ENCODE peak calls at places on chromosomes 13 and 19, in four cellular contexts. One of them, this sample, is unnamed.

GRCh38 chr13:21668665-21669599 is 1.9 kb upstream of the FGF9 start:
- DNase-seq in GM12878: no peak
- DNase-seq in HepG2: no peak
- DNase-seq in K562: no peak
- DNase-seq in this sample: peak

GRCh38 chr13:97478247-97478646 is 44.3 kb downstream of the RAP2A start:
- DNase-seq in GM12878: no peak
- DNase-seq in HepG2: no peak
- DNase-seq in K562: no peak
- DNase-seq in this sample: no peak

GRCh38 chr13:20197361-20197834 is 4.7 kb upstream of the GJB2 start:
- DNase-seq in HepG2: peak
- DNase-seq in K562: peak
- DNase-seq in GM12878: no peak
- DNase-seq in this sample: peak

GRCh38 chr19:56015756-56016155 is 29.2 kb downstream of the NLRP5 start:
- DNase-seq in GM12878: no peak
- DNase-seq in K562: peak
- DNase-seq in HepG2: peak
- DNase-seq in this sample: no peak

GRCh38 chr13:33509642-33510229 is 224.2 kb upstream of the STARD13 start:
- DNase-seq in K562: no peak
- DNase-seq in GM12878: no peak
- DNase-seq in HepG2: no peak
- DNase-seq in this sample: no peak

GRCh38 chr19:55157064-55157908 is at the start of gene TNNI3:
- DNase-seq in GM12878: no peak
- DNase-seq in HepG2: no peak
- DNase-seq in K562: peak
- DNase-seq in this sample: no peak

GRCh38 chr19:16001481-16002312 is 52.9 kb downstream of the OR10H4 start:
- DNase-seq in K562: no peak
- DNase-seq in HepG2: peak
- DNase-seq in GM12878: peak
- DNase-seq in this sample: no peak

GRCh38 chr19:49818691-49819331 is 722 bp downstream of the MED25 start:
- DNase-seq in GM12878: no peak
- DNase-seq in HepG2: no peak
- DNase-seq in K562: peak
- DNase-seq in this sample: no peak

GRCh38 chr13:114154476-114154875 is 22.1 kb upstream of the RASA3 start:
- DNase-seq in HepG2: no peak
- DNase-seq in GM12878: no peak
- DNase-seq in K562: no peak
- DNase-seq in this sample: no peak

GRCh38 chr13:22506286-22506685 is 674.5 kb upstream of the SGCG start:
- DNase-seq in K562: no peak
- DNase-seq in GM12878: no peak
- DNase-seq in HepG2: no peak
- DNase-seq in this sample: no peak

GRCh38 chr19:17001603-17002183 is 24.9 kb downstream of the CPAMD8 start:
- DNase-seq in K562: peak
- DNase-seq in HepG2: no peak
- DNase-seq in GM12878: no peak
- DNase-seq in this sample: no peak

GRCh38 chr19:39109641-39110040 is 15.9 kb upstream of the PAK4 start:
- DNase-seq in HepG2: no peak
- DNase-seq in K562: no peak
- DNase-seq in GM12878: no peak
- DNase-seq in this sample: no peak

GRCh38 chr13:79402074-79402635 is 3.9 kb downstream of the RBM26 start:
- DNase-seq in K562: no peak
- DNase-seq in GM12878: no peak
- DNase-seq in HepG2: no peak
- DNase-seq in this sample: no peak

GRCh38 chr13:27971236-27971645 is 2.1 kb upstream of the CDX2 start:
- DNase-seq in K562: no peak
- DNase-seq in GM12878: no peak
- DNase-seq in HepG2: no peak
- DNase-seq in this sample: no peak

GRCh38 chr19:22446605-22447004 is 24.5 kb upstream of the ZNF98 start:
- DNase-seq in K562: no peak
- DNase-seq in GM12878: no peak
- DNase-seq in HepG2: no peak
- DNase-seq in this sample: no peak

DNA sequence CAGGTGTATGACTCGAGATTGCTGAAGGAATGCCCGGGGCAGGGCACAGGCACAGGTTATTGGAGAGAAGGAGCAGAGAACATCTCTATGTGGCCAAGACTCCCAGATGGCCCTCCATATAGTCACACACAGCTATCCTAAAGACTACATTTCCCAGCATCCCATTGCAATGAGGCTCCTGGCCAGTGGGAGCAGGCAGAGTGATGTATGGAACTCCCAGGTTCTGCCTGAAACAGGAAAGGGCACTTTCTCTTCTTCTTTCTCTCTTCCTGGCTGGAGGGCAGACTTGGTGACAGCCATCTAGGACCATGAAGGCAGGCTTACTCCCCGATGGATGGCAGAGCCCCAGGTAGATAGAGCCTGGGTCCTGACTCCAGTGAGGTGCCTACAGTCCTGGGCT is 13.5 kb downstream of the PPP1R13L start:
- DNase-seq in K562: peak
- DNase-seq in GM12878: no peak
- DNase-seq in HepG2: peak
- DNase-seq in this sample: peak
- TF ChIP-seq BHLHE40 in K562: no peak
- TF ChIP-seq BHLHE40 in GM12878: no peak
- TF ChIP-seq BHLHE40 in HepG2: no peak
- TF ChIP-seq BHLHE40 in this sample: no peak

GRCh38 chr19:52248256-52248655 is 21.1 kb upstream of the ZNF766 start:
- DNase-seq in HepG2: peak
- DNase-seq in GM12878: no peak
- DNase-seq in K562: no peak
- DNase-seq in this sample: no peak
- TF ChIP-seq SP1 in HepG2: no peak
- TF ChIP-seq SP1 in GM12878: no peak
- TF ChIP-seq SP1 in K562: no peak
- TF ChIP-seq SP1 in this sample: no peak

GRCh38 chr19:18777156-18777724 is 13.9 kb downstream of the COMP start:
- DNase-seq in K562: no peak
- DNase-seq in HepG2: no peak
- DNase-seq in GM12878: no peak
- DNase-seq in this sample: no peak
- TF ChIP-seq TARDBP in K562: no peak
- TF ChIP-seq TARDBP in HepG2: no peak
- TF ChIP-seq TARDBP in GM12878: no peak
- TF ChIP-seq TARDBP in this sample: no peak

GRCh38 chr19:11374449-11375142 is at the start of gene SWSAP1:
- DNase-seq in HepG2: peak
- DNase-seq in GM12878: peak
- DNase-seq in K562: peak
- DNase-seq in this sample: peak

GRCh38 chr19:11370744-11371143 is 3.7 kb upstream of the SWSAP1 start:
- DNase-seq in K562: no peak
- DNase-seq in GM12878: no peak
- DNase-seq in HepG2: no peak
- DNase-seq in this sample: no peak

GRCh38 chr19:11373885-11374448 is 499 bp upstream of the SWSAP1 start:
- DNase-seq in GM12878: no peak
- DNase-seq in K562: peak
- DNase-seq in HepG2: no peak
- DNase-seq in this sample: no peak

GRCh38 chr19:11375143-11375948 is 880 bp downstream of the SWSAP1 start:
- DNase-seq in GM12878: no peak
- DNase-seq in K562: no peak
- DNase-seq in HepG2: peak
- DNase-seq in this sample: peak

GRCh38 chr19:11373166-11373884 is 1.1 kb upstream of the SWSAP1 start:
- DNase-seq in HepG2: no peak
- DNase-seq in K562: no peak
- DNase-seq in GM12878: no peak
- DNase-seq in this sample: no peak
- TF ChIP-seq BHLHE40 in HepG2: no peak
- TF ChIP-seq BHLHE40 in K562: no peak
- TF ChIP-seq BHLHE40 in GM12878: no peak
- TF ChIP-seq BHLHE40 in this sample: no peak

DNA sequence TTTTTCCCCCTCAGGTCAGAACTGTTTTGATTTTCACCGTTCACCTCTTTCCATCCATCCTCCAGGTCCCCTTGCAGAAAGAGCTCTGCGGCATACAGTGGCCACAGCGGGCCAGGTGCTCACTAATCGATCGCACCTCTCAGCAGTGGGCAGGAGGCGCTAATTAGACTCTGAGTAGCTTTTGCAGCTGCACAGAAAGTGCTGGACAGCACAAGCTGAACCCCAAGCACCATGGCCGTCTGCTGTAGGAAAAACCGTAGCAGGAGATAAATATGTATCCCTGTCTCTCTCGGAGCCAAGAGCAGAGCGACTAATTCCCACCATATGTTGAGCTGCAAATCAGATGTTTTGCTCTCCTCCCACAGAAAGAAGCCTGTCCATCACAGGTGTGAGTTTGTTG is 54.4 kb downstream of the PEX11G start:
- DNase-seq in GM12878: no peak
- DNase-seq in K562: no peak
- DNase-seq in HepG2: no peak
- DNase-seq in this sample: no peak
- TF ChIP-seq SP1 in GM12878: no peak
- TF ChIP-seq SP1 in K562: no peak
- TF ChIP-seq SP1 in HepG2: no peak
- TF ChIP-seq SP1 in this sample: no peak

This sample was measured in HEK293T.